ENCODE peak calls at places on chromosome 17, in five cellular contexts. One of them, this sample, is unnamed.

GRCh38 chr17:69523252-69523861 is 108.9 kb downstream of the MAP2K6 start:
- DNase-seq in HepG2: peak
- DNase-seq in GM12878: peak
- DNase-seq in NT2/D1: no peak
- DNase-seq in H1: no peak
- DNase-seq in this sample: peak

GRCh38 chr17:8846768-8847211 is 20.7 kb downstream of the PIK3R6 start:
- DNase-seq in HepG2: peak
- DNase-seq in GM12878: no peak
- DNase-seq in NT2/D1: peak
- DNase-seq in H1: no peak
- DNase-seq in this sample: peak

GRCh38 chr17:72497915-72498314 is 377.1 kb downstream of the SOX9 start:
- DNase-seq in HepG2: no peak
- DNase-seq in GM12878: no peak
- DNase-seq in NT2/D1: no peak
- DNase-seq in H1: no peak
- DNase-seq in this sample: no peak

GRCh38 chr17:66381701-66382362 is 79.4 kb downstream of the PRKCA start:
- DNase-seq in HepG2: no peak
- DNase-seq in GM12878: no peak
- DNase-seq in NT2/D1: no peak
- DNase-seq in H1: no peak
- DNase-seq in this sample: no peak

GRCh38 chr17:61862105-61862574 is 1.2 kb downstream of the BRIP1 start:
- DNase-seq in HepG2: peak
- DNase-seq in GM12878: no peak
- DNase-seq in NT2/D1: no peak
- DNase-seq in H1: no peak
- DNase-seq in this sample: no peak

GRCh38 chr17:77690271-77691161 is 268.0 kb upstream of the TNRC6C start:
- DNase-seq in HepG2: no peak
- DNase-seq in GM12878: no peak
- DNase-seq in NT2/D1: no peak
- DNase-seq in H1: no peak
- DNase-seq in this sample: no peak

GRCh38 chr17:49162866-49163265 is 30.3 kb downstream of the B4GALNT2 start:
- DNase-seq in HepG2: no peak
- DNase-seq in GM12878: no peak
- DNase-seq in NT2/D1: no peak
- DNase-seq in H1: no peak
- DNase-seq in this sample: no peak

GRCh38 chr17:20791626-20792025 is 212.1 kb downstream of the CDRT15L2 start:
- DNase-seq in HepG2: no peak
- DNase-seq in GM12878: no peak
- DNase-seq in NT2/D1: no peak
- DNase-seq in H1: no peak
- DNase-seq in this sample: no peak

GRCh38 chr17:40209404-40210093 is 9.6 kb upstream of the WIPF2 start:
- DNase-seq in HepG2: no peak
- DNase-seq in GM12878: no peak
- DNase-seq in NT2/D1: no peak
- DNase-seq in H1: no peak
- DNase-seq in this sample: no peak

GRCh38 chr17:78736526-78737079 is 45.5 kb downstream of the CYTH1 start:
- DNase-seq in HepG2: no peak
- DNase-seq in GM12878: no peak
- DNase-seq in NT2/D1: no peak
- DNase-seq in H1: no peak
- DNase-seq in this sample: peak

GRCh38 chr17:54899721-54900456 is 763 bp upstream of the TOM1L1 start:
- DNase-seq in HepG2: peak
- DNase-seq in GM12878: no peak
- DNase-seq in NT2/D1: peak
- DNase-seq in H1: peak
- DNase-seq in this sample: no peak

GRCh38 chr17:75237100-75238014 is 24.0 kb downstream of the GGA3 start:
- DNase-seq in HepG2: no peak
- DNase-seq in GM12878: no peak
- DNase-seq in NT2/D1: no peak
- DNase-seq in H1: no peak
- DNase-seq in this sample: no peak

GRCh38 chr17:57294629-57295501 is 38.5 kb downstream of the MSI2 start:
- DNase-seq in HepG2: peak
- DNase-seq in GM12878: no peak
- DNase-seq in NT2/D1: no peak
- DNase-seq in H1: no peak
- DNase-seq in this sample: no peak

GRCh38 chr17:21689604-21690003 is 2.7 kb upstream of the KCNJ18 start:
- DNase-seq in HepG2: no peak
- DNase-seq in GM12878: no peak
- DNase-seq in NT2/D1: no peak
- DNase-seq in H1: no peak
- DNase-seq in this sample: no peak

GRCh38 chr17:694239-694638 is 20.4 kb downstream of the VPS53 start:
- DNase-seq in HepG2: no peak
- DNase-seq in GM12878: no peak
- DNase-seq in NT2/D1: no peak
- DNase-seq in H1: no peak
- DNase-seq in this sample: no peak

GRCh38 chr17:64662774-64663367 is 764 bp upstream of the SMURF2 start:
- DNase-seq in HepG2: no peak
- DNase-seq in GM12878: no peak
- DNase-seq in NT2/D1: no peak
- DNase-seq in H1: peak
- DNase-seq in this sample: no peak

GRCh38 chr17:75319818-75320691 is 30.8 kb upstream of the SLC25A19 start:
- DNase-seq in HepG2: no peak
- DNase-seq in GM12878: no peak
- DNase-seq in NT2/D1: no peak
- DNase-seq in H1: no peak
- DNase-seq in this sample: no peak

DNA sequence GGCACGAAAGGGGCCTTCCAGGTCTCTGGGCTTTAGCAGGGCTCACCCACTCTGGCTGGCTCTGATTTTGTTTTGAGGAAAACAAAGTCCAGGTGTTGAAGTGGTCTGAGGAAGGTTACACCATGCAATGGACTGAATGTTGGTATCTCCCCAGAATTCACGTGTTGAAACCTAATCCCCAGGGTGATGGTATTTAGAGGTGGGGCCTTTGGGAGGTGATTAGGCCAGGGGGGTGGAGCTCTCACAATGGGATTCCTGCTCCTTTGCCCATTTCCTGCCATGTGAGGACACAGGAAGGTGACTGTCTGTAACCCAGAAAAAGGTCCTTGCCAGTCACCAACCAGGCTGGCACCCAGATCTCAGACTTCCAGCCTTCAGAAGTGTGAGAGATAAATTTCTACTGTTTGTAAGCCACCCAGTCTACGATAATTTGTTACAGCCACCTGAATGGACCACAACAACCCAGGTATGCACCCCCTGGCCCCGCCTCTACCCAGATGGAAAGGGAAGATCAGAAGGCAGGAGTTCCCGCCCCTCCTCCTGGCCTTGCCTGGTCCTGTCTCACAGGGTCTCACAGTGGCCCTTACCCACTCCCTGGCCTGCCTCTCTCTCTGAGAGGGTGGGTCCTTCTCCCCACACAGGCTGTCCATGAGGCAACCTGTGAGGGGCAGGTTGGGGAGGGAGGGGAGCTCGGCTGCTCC is 32.0 kb downstream of the LRRC75A start:
- DNase-seq in HepG2: no peak
- DNase-seq in GM12878: no peak
- DNase-seq in NT2/D1: no peak
- DNase-seq in H1: no peak
- DNase-seq in this sample: no peak
- TF ChIP-seq SUZ12 in HepG2: no peak
- TF ChIP-seq SUZ12 in GM12878: no peak
- TF ChIP-seq SUZ12 in NT2/D1: no peak
- TF ChIP-seq SUZ12 in H1: no peak
- TF ChIP-seq SUZ12 in this sample: no peak

GRCh38 chr17:81018044-81018802 is 16.7 kb upstream of the BAIAP2 start:
- DNase-seq in HepG2: no peak
- DNase-seq in GM12878: peak
- DNase-seq in NT2/D1: no peak
- DNase-seq in H1: no peak
- DNase-seq in this sample: no peak
- TF ChIP-seq SUZ12 in HepG2: no peak
- TF ChIP-seq SUZ12 in GM12878: no peak
- TF ChIP-seq SUZ12 in NT2/D1: no peak
- TF ChIP-seq SUZ12 in H1: no peak
- TF ChIP-seq SUZ12 in this sample: no peak

DNA sequence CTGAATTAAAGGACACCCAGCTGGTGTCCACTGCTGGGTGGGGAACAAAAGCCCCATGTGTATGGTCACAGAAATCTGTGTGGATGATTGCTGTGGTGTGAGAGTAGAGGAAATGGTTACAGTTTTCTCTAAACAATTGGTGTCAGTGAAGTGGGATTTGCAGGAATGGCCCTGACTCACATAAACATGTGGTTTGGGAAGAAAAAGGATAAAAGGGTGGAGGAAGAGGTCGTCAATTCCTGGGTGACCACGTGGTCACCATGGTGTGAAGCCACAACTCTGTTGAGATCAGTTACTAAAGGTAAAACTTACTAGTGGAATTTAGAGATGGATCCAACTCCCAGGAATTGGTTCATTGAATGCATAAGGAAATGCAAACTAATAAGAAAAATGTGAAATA is 3.6 kb upstream of the TUBG2 start:
- DNase-seq in HepG2: no peak
- DNase-seq in GM12878: no peak
- DNase-seq in NT2/D1: no peak
- DNase-seq in H1: no peak
- DNase-seq in this sample: no peak
- TF ChIP-seq SUZ12 in HepG2: no peak
- TF ChIP-seq SUZ12 in GM12878: no peak
- TF ChIP-seq SUZ12 in NT2/D1: no peak
- TF ChIP-seq SUZ12 in H1: no peak
- TF ChIP-seq SUZ12 in this sample: no peak

DNA sequence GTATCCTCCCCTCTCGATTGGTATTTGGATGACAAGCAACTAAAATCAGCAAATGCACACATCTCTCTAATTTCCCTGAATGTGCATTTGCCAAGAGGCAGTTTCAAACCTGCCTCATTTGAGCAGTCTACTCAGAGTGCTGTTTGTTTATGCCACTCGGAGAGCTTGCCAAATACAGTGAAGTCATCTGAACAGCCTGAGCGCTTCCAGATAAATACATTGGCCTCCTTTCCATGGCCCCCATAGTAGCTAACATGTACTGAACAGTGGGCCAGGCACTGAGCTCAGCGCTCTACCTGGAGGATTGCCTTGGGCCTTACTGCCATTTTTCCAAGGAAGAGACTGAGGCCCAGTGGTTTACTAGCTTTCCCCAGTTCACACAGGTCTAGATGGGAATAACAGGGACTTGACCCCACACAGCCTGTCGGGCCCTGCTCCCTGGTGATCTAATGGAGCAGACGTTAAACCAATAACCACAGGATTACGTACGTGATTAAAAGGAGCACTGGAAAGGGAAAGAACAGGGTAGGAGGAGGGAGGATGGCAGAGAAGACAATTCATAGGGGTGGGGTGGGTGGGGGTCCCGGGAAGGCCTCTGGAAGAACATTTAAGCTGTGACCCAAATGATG is 18.7 kb upstream of the ANKRD40CL start:
- DNase-seq in HepG2: no peak
- DNase-seq in GM12878: no peak
- DNase-seq in NT2/D1: no peak
- DNase-seq in H1: no peak
- DNase-seq in this sample: no peak
- TF ChIP-seq SUZ12 in HepG2: no peak
- TF ChIP-seq SUZ12 in GM12878: no peak
- TF ChIP-seq SUZ12 in NT2/D1: no peak
- TF ChIP-seq SUZ12 in H1: no peak
- TF ChIP-seq SUZ12 in this sample: no peak

GRCh38 chr17:76404256-76404655 is 19.8 kb downstream of the SPHK1 start:
- DNase-seq in HepG2: no peak
- DNase-seq in GM12878: no peak
- DNase-seq in NT2/D1: no peak
- DNase-seq in H1: no peak
- DNase-seq in this sample: no peak
- TF ChIP-seq SUZ12 in HepG2: no peak
- TF ChIP-seq SUZ12 in GM12878: no peak
- TF ChIP-seq SUZ12 in NT2/D1: no peak
- TF ChIP-seq SUZ12 in H1: no peak
- TF ChIP-seq SUZ12 in this sample: no peak

GRCh38 chr17:7341842-7342241 is 5.5 kb downstream of the ACAP1 start:
- DNase-seq in HepG2: no peak
- DNase-seq in GM12878: no peak
- DNase-seq in NT2/D1: no peak
- DNase-seq in H1: no peak
- DNase-seq in this sample: no peak

GRCh38 chr17:7343250-7343649 is 6.9 kb downstream of the ACAP1 start:
- DNase-seq in HepG2: no peak
- DNase-seq in GM12878: no peak
- DNase-seq in NT2/D1: no peak
- DNase-seq in H1: no peak
- DNase-seq in this sample: no peak

GRCh38 chr17:7334938-7335538 is 1.3 kb upstream of the ACAP1 start:
- DNase-seq in HepG2: no peak
- DNase-seq in GM12878: no peak
- DNase-seq in NT2/D1: no peak
- DNase-seq in H1: no peak
- DNase-seq in this sample: no peak

GRCh38 chr17:7336240-7337175 is at the start of gene ACAP1:
- DNase-seq in HepG2: no peak
- DNase-seq in GM12878: no peak
- DNase-seq in NT2/D1: no peak
- DNase-seq in H1: peak
- DNase-seq in this sample: no peak

GRCh38 chr17:7340179-7340578 is 3.9 kb downstream of the ACAP1 start:
- DNase-seq in HepG2: no peak
- DNase-seq in GM12878: no peak
- DNase-seq in NT2/D1: no peak
- DNase-seq in H1: no peak
- DNase-seq in this sample: no peak
- TF ChIP-seq SUZ12 in HepG2: no peak
- TF ChIP-seq SUZ12 in GM12878: no peak
- TF ChIP-seq SUZ12 in NT2/D1: no peak
- TF ChIP-seq SUZ12 in H1: no peak
- TF ChIP-seq SUZ12 in this sample: no peak

DNA sequence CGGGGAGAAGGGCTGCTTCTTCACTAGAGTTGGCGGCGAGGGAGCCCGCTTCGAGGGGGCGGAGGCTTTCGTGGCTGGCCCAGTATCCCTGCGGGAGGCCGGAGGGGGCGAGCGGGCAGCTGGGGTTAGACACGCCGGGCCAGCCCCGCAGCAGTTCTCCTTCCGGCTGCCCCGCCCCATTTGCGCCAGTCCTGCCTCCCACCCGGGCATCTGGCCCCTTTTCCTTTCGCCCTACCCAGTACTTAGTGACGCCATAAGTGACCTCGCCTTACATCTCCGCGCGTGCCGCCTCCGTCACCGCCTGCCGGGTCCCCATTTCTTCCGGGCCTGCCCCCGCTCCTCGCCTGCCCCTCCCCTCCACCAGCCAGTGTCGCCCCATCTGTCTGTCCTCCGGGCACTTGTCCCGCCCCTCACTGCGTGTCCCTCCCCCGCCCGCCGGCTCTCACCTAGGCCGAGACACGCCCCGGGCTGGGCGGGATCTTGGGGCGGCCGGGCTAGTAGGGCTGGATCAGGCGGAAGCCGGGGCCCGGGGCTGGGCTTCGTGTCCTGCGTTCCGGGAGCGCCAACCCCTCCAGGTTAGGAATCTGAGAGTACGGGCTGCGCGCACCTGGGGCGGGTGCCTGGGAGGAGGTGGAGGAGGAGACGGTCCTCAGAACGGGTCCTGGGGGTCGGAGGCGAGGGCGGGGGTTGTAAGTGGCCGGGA is 14.3 kb downstream of the SPATA32 start:
- DNase-seq in HepG2: peak
- DNase-seq in GM12878: peak
- DNase-seq in NT2/D1: peak
- DNase-seq in H1: peak
- DNase-seq in this sample: peak
- TF ChIP-seq SUZ12 in HepG2: no peak
- TF ChIP-seq SUZ12 in GM12878: no peak
- TF ChIP-seq SUZ12 in NT2/D1: no peak
- TF ChIP-seq SUZ12 in H1: no peak
- TF ChIP-seq SUZ12 in this sample: no peak